ENCODE peak calls at places on chromosomes 13 and 19, in four cellular contexts. One of them, this sample, is unnamed.

GRCh38 chr13:41842029-41842428 is 118.9 kb downstream of the VWA8 start:
- DNase-seq in H1: no peak
- DNase-seq in HepG2: no peak
- DNase-seq in K562: no peak
- DNase-seq in this sample: no peak

GRCh38 chr19:16139752-16140151 is 3.7 kb upstream of the HSH2D start:
- DNase-seq in H1: no peak
- DNase-seq in HepG2: no peak
- DNase-seq in K562: no peak
- DNase-seq in this sample: peak

GRCh38 chr19:8316351-8317125 is 4.6 kb downstream of the NDUFA7 start:
- DNase-seq in H1: no peak
- DNase-seq in HepG2: no peak
- DNase-seq in K562: no peak
- DNase-seq in this sample: no peak

GRCh38 chr13:76161143-76161542 is 525.0 kb downstream of the LMO7 start:
- DNase-seq in H1: no peak
- DNase-seq in HepG2: no peak
- DNase-seq in K562: no peak
- DNase-seq in this sample: no peak

GRCh38 chr19:16330368-16330801 is 5.8 kb downstream of the KLF2 start:
- DNase-seq in H1: no peak
- DNase-seq in HepG2: peak
- DNase-seq in K562: peak
- DNase-seq in this sample: no peak

GRCh38 chr19:55229145-55229788 is 704 bp upstream of the TMEM86B start:
- DNase-seq in H1: no peak
- DNase-seq in HepG2: no peak
- DNase-seq in K562: no peak
- DNase-seq in this sample: no peak

GRCh38 chr19:48997972-48998371 is 4.3 kb downstream of the RUVBL2 start:
- DNase-seq in H1: peak
- DNase-seq in HepG2: peak
- DNase-seq in K562: peak
- DNase-seq in this sample: no peak

GRCh38 chr19:9839415-9839814 is 4.3 kb downstream of the PIN1 start:
- DNase-seq in H1: no peak
- DNase-seq in HepG2: no peak
- DNase-seq in K562: peak
- DNase-seq in this sample: no peak

GRCh38 chr13:106905380-106906259 is 337.7 kb upstream of the ARGLU1 start:
- DNase-seq in H1: no peak
- DNase-seq in HepG2: no peak
- DNase-seq in K562: no peak
- DNase-seq in this sample: no peak

GRCh38 chr13:46479286-46479685 is 73.7 kb upstream of the LRCH1 start:
- DNase-seq in H1: no peak
- DNase-seq in HepG2: no peak
- DNase-seq in K562: no peak
- DNase-seq in this sample: no peak

GRCh38 chr19:15107056-15108010 is at the start of gene SYDE1:
- DNase-seq in H1: peak
- DNase-seq in HepG2: peak
- DNase-seq in K562: no peak
- DNase-seq in this sample: no peak

GRCh38 chr19:1450735-1451669 is 1.1 kb downstream of the APC2 start:
- DNase-seq in H1: no peak
- DNase-seq in HepG2: no peak
- DNase-seq in K562: no peak
- DNase-seq in this sample: no peak

GRCh38 chr13:33006646-33007045 is 9.6 kb upstream of the KL start:
- DNase-seq in H1: no peak
- DNase-seq in HepG2: no peak
- DNase-seq in K562: no peak
- DNase-seq in this sample: no peak

GRCh38 chr19:36488816-36489138 is 584 bp downstream of the ZNF566 start:
- DNase-seq in H1: no peak
- DNase-seq in HepG2: peak
- DNase-seq in K562: peak
- DNase-seq in this sample: no peak

GRCh38 chr13:66071608-66072007 is 1158.5 kb downstream of the PCDH9 start:
- DNase-seq in H1: no peak
- DNase-seq in HepG2: no peak
- DNase-seq in K562: no peak
- DNase-seq in this sample: no peak

GRCh38 chr13:26184791-26185250 is 37.3 kb downstream of the RNF6 start:
- DNase-seq in H1: peak
- DNase-seq in HepG2: peak
- DNase-seq in K562: peak
- DNase-seq in this sample: peak

GRCh38 chr19:18710986-18711751 is 27.7 kb downstream of the CRTC1 start:
- DNase-seq in H1: no peak
- DNase-seq in HepG2: no peak
- DNase-seq in K562: no peak
- DNase-seq in this sample: no peak

GRCh38 chr19:38252935-38253691 is 3.1 kb downstream of the PPP1R14A start:
- DNase-seq in H1: no peak
- DNase-seq in HepG2: no peak
- DNase-seq in K562: peak
- DNase-seq in this sample: no peak

GRCh38 chr19:1001538-1002166 is 1.4 kb downstream of the GRIN3B start:
- DNase-seq in H1: peak
- DNase-seq in HepG2: no peak
- DNase-seq in K562: peak
- DNase-seq in this sample: no peak

GRCh38 chr19:33641956-33642498 is 20.3 kb downstream of the CHST8 start:
- DNase-seq in H1: no peak
- DNase-seq in HepG2: no peak
- DNase-seq in K562: no peak
- DNase-seq in this sample: no peak

GRCh38 chr19:33640773-33641172 is 19.0 kb downstream of the CHST8 start:
- DNase-seq in H1: no peak
- DNase-seq in HepG2: no peak
- DNase-seq in K562: no peak
- DNase-seq in this sample: no peak

GRCh38 chr19:33638167-33639033 is 16.6 kb downstream of the CHST8 start:
- DNase-seq in H1: no peak
- DNase-seq in HepG2: no peak
- DNase-seq in K562: no peak
- DNase-seq in this sample: no peak

GRCh38 chr19:33641261-33641660 is 19.5 kb downstream of the CHST8 start:
- DNase-seq in H1: no peak
- DNase-seq in HepG2: no peak
- DNase-seq in K562: no peak
- DNase-seq in this sample: no peak

DNA sequence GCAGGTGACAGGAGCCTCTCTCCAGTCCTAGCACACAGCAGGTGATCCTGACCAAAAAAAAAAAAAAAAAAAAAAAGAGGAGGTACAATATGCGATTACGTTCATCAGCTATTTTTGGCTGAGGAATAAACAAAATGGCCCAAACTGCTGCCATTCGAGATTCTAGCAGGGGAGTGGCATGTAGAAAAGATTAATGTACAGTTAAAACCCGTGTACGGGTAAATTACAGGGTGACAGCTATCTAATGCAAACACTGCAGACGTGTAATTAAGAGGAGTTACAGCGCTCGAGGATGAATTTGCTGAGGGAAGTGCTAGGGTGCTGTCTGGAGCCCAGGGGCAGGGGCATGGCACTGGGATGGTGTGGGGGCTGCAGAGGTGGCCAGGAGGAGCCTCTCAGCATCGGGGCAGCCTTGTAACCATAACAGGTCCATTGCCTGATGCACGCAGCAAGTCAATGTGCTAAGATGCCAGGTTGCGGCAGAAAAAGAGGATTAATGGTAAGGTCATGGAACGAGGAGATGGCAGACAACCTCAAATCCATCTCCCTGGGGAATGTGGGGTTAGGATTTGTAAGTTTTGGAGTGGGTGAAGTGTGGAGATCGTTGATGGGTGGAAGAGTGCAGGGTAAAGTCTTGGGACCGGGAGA is 17.4 kb downstream of the CHST8 start:
- DNase-seq in H1: no peak
- DNase-seq in HepG2: no peak
- DNase-seq in K562: no peak
- DNase-seq in this sample: no peak
- TF ChIP-seq BRCA1 in H1: no peak
- TF ChIP-seq BRCA1 in HepG2: no peak
- TF ChIP-seq BRCA1 in K562: no peak
- TF ChIP-seq BRCA1 in this sample: no peak

GRCh38 chr13:89214115-89214514 is 1542.9 kb downstream of the SLITRK5 start:
- DNase-seq in H1: no peak
- DNase-seq in HepG2: no peak
- DNase-seq in K562: no peak
- DNase-seq in this sample: no peak

GRCh38 chr13:89212186-89212585 is 1541.0 kb downstream of the SLITRK5 start:
- DNase-seq in H1: no peak
- DNase-seq in HepG2: no peak
- DNase-seq in K562: no peak
- DNase-seq in this sample: no peak
- TF ChIP-seq BRCA1 in H1: no peak
- TF ChIP-seq BRCA1 in HepG2: no peak
- TF ChIP-seq BRCA1 in K562: no peak
- TF ChIP-seq BRCA1 in this sample: no peak

GRCh38 chr19:33683881-33684549 is 62.3 kb downstream of the CHST8 start:
- DNase-seq in H1: peak
- DNase-seq in HepG2: peak
- DNase-seq in K562: no peak
- DNase-seq in this sample: no peak
- TF ChIP-seq BRCA1 in H1: no peak
- TF ChIP-seq BRCA1 in HepG2: no peak
- TF ChIP-seq BRCA1 in K562: no peak
- TF ChIP-seq BRCA1 in this sample: no peak

GRCh38 chr13:51557423-51557822 is 26.8 kb upstream of the WDFY2 start:
- DNase-seq in H1: no peak
- DNase-seq in HepG2: no peak
- DNase-seq in K562: no peak
- DNase-seq in this sample: no peak

GRCh38 chr13:51559916-51560315 is 24.3 kb upstream of the WDFY2 start:
- DNase-seq in H1: no peak
- DNase-seq in HepG2: no peak
- DNase-seq in K562: no peak
- DNase-seq in this sample: no peak

GRCh38 chr13:51556740-51557139 is 27.5 kb upstream of the WDFY2 start:
- DNase-seq in H1: no peak
- DNase-seq in HepG2: no peak
- DNase-seq in K562: no peak
- DNase-seq in this sample: no peak

GRCh38 chr13:51560336-51560735 is 23.9 kb upstream of the WDFY2 start:
- DNase-seq in H1: no peak
- DNase-seq in HepG2: no peak
- DNase-seq in K562: no peak
- DNase-seq in this sample: no peak

GRCh38 chr13:51557875-51558604 is 26.2 kb upstream of the WDFY2 start:
- DNase-seq in H1: no peak
- DNase-seq in HepG2: no peak
- DNase-seq in K562: no peak
- DNase-seq in this sample: no peak
- TF ChIP-seq BRCA1 in H1: no peak
- TF ChIP-seq BRCA1 in HepG2: no peak
- TF ChIP-seq BRCA1 in K562: no peak
- TF ChIP-seq BRCA1 in this sample: no peak

This sample was measured in GM12878.